ENCODE peak calls at places on chromosomes 1 and 21, in seven cellular contexts. S is activated T-cell treated with anti-CD3 and anti-CD28 coated beads for 48 hours; L is SK-N-MC; U is Kasumi-1; J is breast epithelium; Y is activated CD4-positive, alpha-beta T cell treated with anti-CD3 and anti-CD28 coated beads for 48 hours; W is neural progenitor cell. M is an unnamed sample.

GRCh38 chr1:64913361-64914015 is 52.9 kb downstream of the JAK1 start:
- DNase-seq in S (no peak), L (peak; percentile 96), U (no peak), J (no peak), Y (no peak), W (no peak), M (peak; percentile 39)

GRCh38 chr1:150511551-150511950 is 3.6 kb downstream of the ECM1 start:
- DNase-seq in S (no peak), L (no peak), U (no peak), J (no peak), Y (no peak), W (no peak), M (no peak)

GRCh38 chr1:47561523-47562007 is 123.7 kb downstream of the FOXD2 start:
- DNase-seq in S (no peak), L (no peak), U (no peak), J (no peak), Y (no peak), W (no peak), M (no peak)

GRCh38 chr1:213921352-213922111 is 66.2 kb upstream of the PROX1 start:
- DNase-seq in S (no peak), L (no peak), U (no peak), J (no peak), Y (no peak), W (no peak), M (peak; percentile 37)

GRCh38 chr1:111441573-111442192 is 7.4 kb downstream of the WDR77 start:
- DNase-seq in S (peak; percentile 49), L (no peak), U (peak; percentile 51), J (no peak), Y (peak; percentile 73), W (peak; percentile 68), M (peak; percentile 68)

GRCh38 chr1:39268112-39268581 is 63.7 kb downstream of the MACF1 start:
- DNase-seq in S (no peak), L (no peak), U (no peak), J (no peak), Y (peak; percentile 13), W (peak; percentile 64), M (no peak)

GRCh38 chr1:116508984-116509980 is 61.5 kb downstream of the CD58 start:
- DNase-seq in S (peak; percentile 30), L (no peak), U (peak; percentile 71), J (no peak), Y (peak; percentile 68), W (no peak), M (no peak)

GRCh38 chr1:3471356-3472087 is 17.1 kb downstream of the ARHGEF16 start:
- DNase-seq in S (no peak), L (peak; percentile 47), U (no peak), J (no peak), Y (no peak), W (peak; percentile 87), M (no peak)

GRCh38 chr1:21633141-21633755 is 35.9 kb downstream of the RAP1GAP start:
- DNase-seq in S (no peak), L (no peak), U (no peak), J (no peak), Y (no peak), W (no peak), M (no peak)

GRCh38 chr21:15051652-15052554 is 12.9 kb downstream of the NRIP1 start:
- DNase-seq in S (no peak), L (no peak), U (no peak), J (no peak), Y (no peak), W (no peak), M (no peak)

GRCh38 chr1:32969556-32969955 is 4.9 kb upstream of the RNF19B start:
- DNase-seq in S (no peak), L (no peak), U (no peak), J (no peak), Y (no peak), W (no peak), M (no peak)

GRCh38 chr1:47701741-47702515 is 264.1 kb downstream of the FOXD2 start:
- DNase-seq in S (no peak), L (no peak), U (no peak), J (no peak), Y (no peak), W (no peak), M (no peak)

GRCh38 chr1:39472826-39473225 is 18.6 kb upstream of the BMP8A start:
- DNase-seq in S (no peak), L (no peak), U (no peak), J (no peak), Y (no peak), W (no peak), M (no peak)

GRCh38 chr21:44337941-44338895 is 972 bp downstream of the CFAP410 start:
- DNase-seq in S (peak; percentile 13), L (no peak), U (peak; percentile 30), J (no peak), Y (peak; percentile 44), W (peak; percentile 71), M (no peak)

GRCh38 chr1:11804666-11805453 is 904 bp downstream of the MTHFR start:
- DNase-seq in S (peak; percentile 13), L (no peak), U (peak; percentile 24), J (peak; percentile 59), Y (peak; percentile 50), W (peak; percentile 28), M (no peak)

GRCh38 chr1:110011527-110012041 is 22.8 kb upstream of the STRIP1 start:
- DNase-seq in S (no peak), L (no peak), U (peak; percentile 74), J (no peak), Y (peak; percentile 24), W (peak; percentile 57), M (no peak)